ENCODE peak calls at places on chromosome 13, in eight cellular contexts. L is central memory CD4-positive, alpha-beta T cell; A is C1 segment of cervical spinal cord; F is NCI-H748 treated with DMSO at 0.1 percent for 48 hours; Y is ELF-1; C is neuronal stem cell; X is stimulated activated CD8-positive, alpha-beta memory T cell treated with anti-CD3 and anti-CD28 coated beads, Interleukin-12 subunit alpha, Interleukin-12 subunit beta, amount 100 ng/mL, for 1 hour; G is cardiac muscle cell. M is an unnamed sample.

GRCh38 chr13:86554066-86554465 is 754.8 kb upstream of the SLITRK6 start:
- DNase-seq in L (no peak), X (no peak), C (no peak), Y (no peak), G (no peak), A (no peak), F (no peak), M (no peak)

GRCh38 chr13:80695841-80696240 is 354.9 kb upstream of the SPRY2 start:
- DNase-seq in F (no peak), A (no peak), L (no peak), C (no peak), X (no peak), G (peak; percentile 10), Y (no peak), M (no peak)

GRCh38 chr13:26721251-26721939 is 39.2 kb downstream of the GPR12 start:
- DNase-seq in A (no peak), Y (no peak), L (peak; percentile 40), X (no peak), F (peak; percentile 48), G (no peak), C (no peak), M (no peak)

GRCh38 chr13:21670006-21670882 is 629 bp upstream of the FGF9 start:
- DNase-seq in F (peak; percentile 89), X (no peak), Y (peak; percentile 75), G (peak; percentile 83), C (peak; percentile 72), A (no peak), L (peak; percentile 53), M (peak; percentile 71)

GRCh38 chr13:40146063-40146462 is 490.6 kb downstream of the COG6 start:
- DNase-seq in C (no peak), G (no peak), A (no peak), L (no peak), F (no peak), X (no peak), Y (peak; percentile 40), M (peak; percentile 16)

GRCh38 chr13:36919206-36919832 is 719 bp downstream of the SMAD9 start:
- DNase-seq in C (peak; percentile 37), G (peak; percentile 87), L (no peak), A (no peak), Y (peak; percentile 65), F (peak; percentile 73), X (no peak), M (peak; percentile 59)

GRCh38 chr13:39385621-39386231 is 217.3 kb downstream of the LHFPL6 start:
- DNase-seq in C (peak; percentile 36), L (no peak), X (no peak), Y (peak; percentile 83), F (peak; percentile 53), G (no peak), A (no peak), M (no peak)

GRCh38 chr13:114112826-114113322 is 19.5 kb downstream of the RASA3 start:
- DNase-seq in C (no peak), Y (peak; percentile 79), L (no peak), G (no peak), A (no peak), F (no peak), X (no peak), M (peak; percentile 21)

GRCh38 chr13:25943666-25944065 is 108.2 kb downstream of the SHISA2 start:
- DNase-seq in X (no peak), F (no peak), C (no peak), Y (no peak), G (no peak), L (no peak), A (no peak), M (no peak)

GRCh38 chr13:44136693-44137268 is 236.8 kb upstream of the SERP2 start:
- DNase-seq in G (no peak), A (no peak), F (no peak), C (no peak), L (no peak), X (no peak), Y (no peak), M (no peak)

GRCh38 chr13:76168661-76169060 is 532.5 kb downstream of the LMO7 start:
- DNase-seq in C (no peak), Y (no peak), G (no peak), F (no peak), L (no peak), X (no peak), A (no peak), M (no peak)

GRCh38 chr13:65762015-65762414 is 1468.1 kb downstream of the PCDH9 start:
- DNase-seq in C (no peak), G (no peak), Y (no peak), F (no peak), A (no peak), L (no peak), X (no peak), M (no peak)

GRCh38 chr13:28455580-28456194 is 39.2 kb downstream of the FLT1 start:
- DNase-seq in L (no peak), G (no peak), F (no peak), X (no peak), Y (no peak), A (no peak), C (no peak), M (no peak)

GRCh38 chr13:30443957-30444404 is 21.7 kb downstream of the UBE2L5 start:
- DNase-seq in X (no peak), Y (peak; percentile 21), A (no peak), G (no peak), C (no peak), F (no peak), L (no peak), M (no peak)

GRCh38 chr13:93284056-93284455 is 57.4 kb downstream of the GPC6 start:
- DNase-seq in C (no peak), A (no peak), G (no peak), X (no peak), Y (no peak), F (no peak), L (no peak), M (no peak)

GRCh38 chr13:31476753-31477152 is 262.6 kb upstream of the RXFP2 start:
- DNase-seq in A (no peak), X (no peak), Y (no peak), L (no peak), C (no peak), G (no peak), F (no peak), M (no peak)

GRCh38 chr13:30870049-30870884 is 35.8 kb upstream of the MEDAG start:
- DNase-seq in L (no peak), Y (peak; percentile 98), G (no peak), X (no peak), F (no peak), C (peak; percentile 42), A (no peak), M (peak; percentile 83)

GRCh38 chr13:25699056-25699455 is 327.3 kb downstream of the ATP8A2 start:
- DNase-seq in A (no peak), G (no peak), C (no peak), X (no peak), Y (no peak), F (no peak), L (no peak), M (no peak)

GRCh38 chr13:83024226-83024625 is 858.0 kb downstream of the SLITRK1 start:
- DNase-seq in X (no peak), F (no peak), G (no peak), Y (no peak), L (no peak), C (no peak), A (no peak), M (no peak)

GRCh38 chr13:41059466-41059865 is 1.8 kb upstream of the WBP4 start:
- DNase-seq in A (no peak), G (no peak), L (no peak), Y (no peak), C (no peak), X (no peak), F (peak; percentile 52), M (no peak)

GRCh38 chr13:81779896-81780295 is 1439.0 kb upstream of the SPRY2 start:
- DNase-seq in G (no peak), F (no peak), X (no peak), C (no peak), A (no peak), L (no peak), Y (no peak), M (no peak)

GRCh38 chr13:113109151-113110047 is 3.8 kb downstream of the F7 start:
- DNase-seq in C (no peak), G (no peak), Y (peak; percentile 48), A (no peak), L (no peak), F (no peak), X (no peak), M (peak; percentile 42)

GRCh38 chr13:25872871-25873607 is 178.8 kb downstream of the SHISA2 start:
- DNase-seq in X (no peak), C (no peak), F (no peak), L (no peak), G (peak; percentile 72), A (no peak), Y (no peak), M (no peak)

GRCh38 chr13:60332682-60333081 is 64.3 kb upstream of the TDRD3 start:
- DNase-seq in F (no peak), X (no peak), Y (no peak), C (no peak), G (no peak), A (no peak), L (no peak), M (no peak)

GRCh38 chr13:24493356-24493755 is 19.2 kb downstream of the PARP4 start:
- DNase-seq in L (no peak), A (no peak), F (no peak), X (no peak), C (no peak), Y (no peak), G (no peak), M (no peak)

GRCh38 chr13:98821372-98822237 is 69.1 kb upstream of the SLC15A1 start:
- DNase-seq in F (no peak), C (no peak), A (no peak), G (peak; percentile 11), L (no peak), X (no peak), Y (no peak), M (no peak)

GRCh38 chr13:39132286-39132685 is 94.0 kb downstream of the NHLRC3 start:
- DNase-seq in G (no peak), A (no peak), L (no peak), F (no peak), X (no peak), Y (no peak), C (no peak), M (no peak)

GRCh38 chr13:35468195-35468594 is 8.3 kb downstream of the MAB21L1 start:
- DNase-seq in Y (no peak), X (no peak), A (no peak), F (no peak), G (no peak), C (no peak), L (no peak), M (no peak)

GRCh38 chr13:48648446-48648845 is 5.3 kb upstream of the CYSLTR2 start:
- DNase-seq in L (no peak), Y (no peak), G (no peak), F (no peak), A (no peak), X (no peak), C (no peak), M (no peak)

GRCh38 chr13:59476376-59476775 is 687.4 kb downstream of the DIAPH3 start:
- DNase-seq in A (no peak), L (no peak), Y (no peak), G (no peak), F (no peak), C (no peak), X (no peak), M (no peak)

M was measured in WTC11.